ENCODE peak calls at places on chromosome 13, in nine cellular contexts. One of them, this sample, is unnamed.

GRCh38 chr13:110132178-110132975 is 174.6 kb downstream of the COL4A1 start:
- DNase-seq in CD4-positive, alpha-beta memory T cell: no peak
- DNase-seq in uterus: no peak
- DNase-seq in IMR-90: peak
- DNase-seq in AG04450: no peak
- DNase-seq in stomach: no peak
- DNase-seq in brain microvascular endothelial cell: no peak
- DNase-seq in tibial nerve: no peak
- DNase-seq in mesendoderm: no peak
- DNase-seq in this sample: no peak

GRCh38 chr13:35630551-35631275 is 154.2 kb upstream of the MAB21L1 start:
- DNase-seq in uterus: no peak
- DNase-seq in IMR-90: peak
- DNase-seq in tibial nerve: no peak
- DNase-seq in AG04450: peak
- DNase-seq in CD4-positive, alpha-beta memory T cell: no peak
- DNase-seq in mesendoderm: peak
- DNase-seq in stomach: no peak
- DNase-seq in brain microvascular endothelial cell: peak
- DNase-seq in this sample: peak

GRCh38 chr13:40961826-40962225 is 57.3 kb downstream of the ELF1 start:
- DNase-seq in brain microvascular endothelial cell: no peak
- DNase-seq in mesendoderm: no peak
- DNase-seq in AG04450: no peak
- DNase-seq in uterus: no peak
- DNase-seq in CD4-positive, alpha-beta memory T cell: no peak
- DNase-seq in IMR-90: no peak
- DNase-seq in tibial nerve: no peak
- DNase-seq in stomach: no peak
- DNase-seq in this sample: no peak

GRCh38 chr13:113785051-113786010 is 26.3 kb downstream of the TMEM255B start:
- DNase-seq in tibial nerve: no peak
- DNase-seq in mesendoderm: no peak
- DNase-seq in stomach: no peak
- DNase-seq in IMR-90: peak
- DNase-seq in AG04450: peak
- DNase-seq in brain microvascular endothelial cell: peak
- DNase-seq in CD4-positive, alpha-beta memory T cell: no peak
- DNase-seq in uterus: no peak
- DNase-seq in this sample: no peak

GRCh38 chr13:105144936-105145335 is 1390.5 kb downstream of the EFNB2 start:
- DNase-seq in mesendoderm: no peak
- DNase-seq in AG04450: no peak
- DNase-seq in stomach: no peak
- DNase-seq in uterus: no peak
- DNase-seq in IMR-90: no peak
- DNase-seq in brain microvascular endothelial cell: no peak
- DNase-seq in CD4-positive, alpha-beta memory T cell: no peak
- DNase-seq in tibial nerve: no peak
- DNase-seq in this sample: no peak

GRCh38 chr13:19861762-19862161 is 1.7 kb downstream of the ZMYM5 start:
- DNase-seq in uterus: no peak
- DNase-seq in CD4-positive, alpha-beta memory T cell: no peak
- DNase-seq in AG04450: no peak
- DNase-seq in tibial nerve: no peak
- DNase-seq in mesendoderm: no peak
- DNase-seq in IMR-90: no peak
- DNase-seq in stomach: no peak
- DNase-seq in brain microvascular endothelial cell: no peak
- DNase-seq in this sample: no peak

GRCh38 chr13:28324181-28324789 is 170.6 kb downstream of the FLT1 start:
- DNase-seq in stomach: peak
- DNase-seq in uterus: peak
- DNase-seq in brain microvascular endothelial cell: peak
- DNase-seq in tibial nerve: no peak
- DNase-seq in mesendoderm: peak
- DNase-seq in AG04450: no peak
- DNase-seq in CD4-positive, alpha-beta memory T cell: peak
- DNase-seq in IMR-90: peak
- DNase-seq in this sample: peak

GRCh38 chr13:52371736-52372247 is 34.2 kb downstream of the THSD1 start:
- DNase-seq in IMR-90: peak
- DNase-seq in CD4-positive, alpha-beta memory T cell: no peak
- DNase-seq in mesendoderm: peak
- DNase-seq in AG04450: no peak
- DNase-seq in brain microvascular endothelial cell: peak
- DNase-seq in stomach: no peak
- DNase-seq in uterus: no peak
- DNase-seq in tibial nerve: no peak
- DNase-seq in this sample: no peak

GRCh38 chr13:32663660-32664059 is 77.4 kb downstream of the PDS5B start:
- DNase-seq in brain microvascular endothelial cell: no peak
- DNase-seq in uterus: no peak
- DNase-seq in AG04450: no peak
- DNase-seq in IMR-90: no peak
- DNase-seq in tibial nerve: no peak
- DNase-seq in mesendoderm: no peak
- DNase-seq in CD4-positive, alpha-beta memory T cell: no peak
- DNase-seq in stomach: no peak
- DNase-seq in this sample: no peak

GRCh38 chr13:75757336-75757735 is 121.2 kb downstream of the LMO7 start:
- DNase-seq in mesendoderm: no peak
- DNase-seq in CD4-positive, alpha-beta memory T cell: no peak
- DNase-seq in AG04450: no peak
- DNase-seq in tibial nerve: no peak
- DNase-seq in brain microvascular endothelial cell: no peak
- DNase-seq in IMR-90: no peak
- DNase-seq in stomach: no peak
- DNase-seq in uterus: no peak
- DNase-seq in this sample: no peak

GRCh38 chr13:75762066-75762937 is 126.2 kb downstream of the LMO7 start:
- DNase-seq in IMR-90: peak
- DNase-seq in stomach: peak
- DNase-seq in tibial nerve: no peak
- DNase-seq in brain microvascular endothelial cell: no peak
- DNase-seq in mesendoderm: no peak
- DNase-seq in uterus: no peak
- DNase-seq in CD4-positive, alpha-beta memory T cell: peak
- DNase-seq in AG04450: no peak
- DNase-seq in this sample: peak

GRCh38 chr13:75761373-75761772 is 125.2 kb downstream of the LMO7 start:
- DNase-seq in mesendoderm: no peak
- DNase-seq in AG04450: no peak
- DNase-seq in CD4-positive, alpha-beta memory T cell: no peak
- DNase-seq in uterus: no peak
- DNase-seq in stomach: no peak
- DNase-seq in brain microvascular endothelial cell: no peak
- DNase-seq in IMR-90: no peak
- DNase-seq in tibial nerve: no peak
- DNase-seq in this sample: no peak

GRCh38 chr13:75760182-75760981 is 124.3 kb downstream of the LMO7 start:
- DNase-seq in AG04450: no peak
- DNase-seq in CD4-positive, alpha-beta memory T cell: peak
- DNase-seq in tibial nerve: no peak
- DNase-seq in mesendoderm: no peak
- DNase-seq in brain microvascular endothelial cell: no peak
- DNase-seq in stomach: peak
- DNase-seq in IMR-90: peak
- DNase-seq in uterus: no peak
- DNase-seq in this sample: peak

DNA sequence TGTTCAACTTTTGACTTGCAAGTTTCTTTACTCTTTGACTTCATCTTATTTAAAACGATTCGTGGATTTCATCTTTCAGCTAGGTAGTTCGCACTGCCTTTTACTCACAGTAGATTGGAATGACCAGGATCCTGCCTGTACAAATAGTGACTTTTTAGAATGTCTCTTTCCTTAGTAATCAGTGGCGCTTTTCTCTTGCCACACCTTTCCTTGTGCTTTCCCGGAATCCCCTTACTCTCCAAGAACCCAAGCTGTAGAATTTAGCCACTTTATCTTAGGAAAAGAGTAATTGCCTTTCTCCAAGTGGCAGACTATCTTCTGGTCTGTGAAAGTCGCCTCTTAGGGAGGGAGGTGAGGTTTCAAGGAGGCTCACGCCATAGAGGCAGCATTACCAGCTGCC is 123.4 kb downstream of the LMO7 start:
- DNase-seq in CD4-positive, alpha-beta memory T cell: no peak
- DNase-seq in stomach: no peak
- DNase-seq in IMR-90: no peak
- DNase-seq in mesendoderm: no peak
- DNase-seq in AG04450: no peak
- DNase-seq in tibial nerve: no peak
- DNase-seq in uterus: no peak
- DNase-seq in brain microvascular endothelial cell: no peak
- DNase-seq in this sample: no peak
- H3K27ac ChIP-seq in CD4-positive, alpha-beta memory T cell: no peak
- H3K27ac ChIP-seq in stomach: peak
- H3K27ac ChIP-seq in IMR-90: peak
- H3K27ac ChIP-seq in mesendoderm: no peak
- H3K27ac ChIP-seq in AG04450: no peak
- H3K27ac ChIP-seq in tibial nerve: peak
- H3K27ac ChIP-seq in uterus: no peak
- H3K27ac ChIP-seq in brain microvascular endothelial cell: no peak
- H3K27ac ChIP-seq in this sample: peak

GRCh38 chr13:75468602-75469001 is 13.4 kb downstream of the TBC1D4 start:
- DNase-seq in stomach: no peak
- DNase-seq in AG04450: no peak
- DNase-seq in IMR-90: no peak
- DNase-seq in brain microvascular endothelial cell: no peak
- DNase-seq in mesendoderm: no peak
- DNase-seq in CD4-positive, alpha-beta memory T cell: no peak
- DNase-seq in tibial nerve: no peak
- DNase-seq in uterus: no peak
- DNase-seq in this sample: no peak

GRCh38 chr13:75469087-75469486 is 12.9 kb downstream of the TBC1D4 start:
- DNase-seq in stomach: no peak
- DNase-seq in CD4-positive, alpha-beta memory T cell: no peak
- DNase-seq in brain microvascular endothelial cell: no peak
- DNase-seq in uterus: no peak
- DNase-seq in mesendoderm: peak
- DNase-seq in AG04450: no peak
- DNase-seq in IMR-90: no peak
- DNase-seq in tibial nerve: no peak
- DNase-seq in this sample: no peak

GRCh38 chr13:75470676-75471075 is 11.3 kb downstream of the TBC1D4 start:
- DNase-seq in mesendoderm: no peak
- DNase-seq in stomach: no peak
- DNase-seq in IMR-90: no peak
- DNase-seq in uterus: no peak
- DNase-seq in AG04450: no peak
- DNase-seq in CD4-positive, alpha-beta memory T cell: no peak
- DNase-seq in brain microvascular endothelial cell: no peak
- DNase-seq in tibial nerve: no peak
- DNase-seq in this sample: no peak

GRCh38 chr13:75467009-75467728 is 14.8 kb downstream of the TBC1D4 start:
- DNase-seq in stomach: no peak
- DNase-seq in uterus: no peak
- DNase-seq in mesendoderm: no peak
- DNase-seq in tibial nerve: no peak
- DNase-seq in IMR-90: no peak
- DNase-seq in AG04450: no peak
- DNase-seq in CD4-positive, alpha-beta memory T cell: no peak
- DNase-seq in brain microvascular endothelial cell: no peak
- DNase-seq in this sample: no peak

DNA sequence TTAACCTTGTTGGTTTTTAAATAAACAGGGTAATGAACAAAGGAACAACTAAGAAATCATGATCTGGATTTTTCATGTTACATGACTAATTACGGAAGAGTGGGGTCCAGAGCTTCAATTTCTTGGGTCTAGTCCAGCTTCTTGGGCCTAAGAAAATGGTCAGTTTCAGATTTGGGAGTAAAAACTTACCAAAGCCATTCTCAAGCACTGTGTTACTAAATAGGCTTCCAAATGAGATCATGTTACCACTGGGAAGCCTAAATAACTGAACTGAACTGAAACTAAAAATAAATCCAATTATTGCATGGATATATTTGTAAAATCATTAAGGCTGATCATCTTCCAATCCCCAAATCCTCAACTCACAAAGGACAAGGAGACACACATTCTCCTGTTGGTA is 13.9 kb downstream of the TBC1D4 start:
- DNase-seq in stomach: no peak
- DNase-seq in IMR-90: peak
- DNase-seq in uterus: no peak
- DNase-seq in CD4-positive, alpha-beta memory T cell: no peak
- DNase-seq in AG04450: no peak
- DNase-seq in tibial nerve: no peak
- DNase-seq in mesendoderm: no peak
- DNase-seq in brain microvascular endothelial cell: no peak
- DNase-seq in this sample: no peak
- H3K27ac ChIP-seq in stomach: peak
- H3K27ac ChIP-seq in IMR-90: no peak
- H3K27ac ChIP-seq in uterus: peak
- H3K27ac ChIP-seq in CD4-positive, alpha-beta memory T cell: no peak
- H3K27ac ChIP-seq in AG04450: no peak
- H3K27ac ChIP-seq in tibial nerve: no peak
- H3K27ac ChIP-seq in mesendoderm: no peak
- H3K27ac ChIP-seq in brain microvascular endothelial cell: no peak
- H3K27ac ChIP-seq in this sample: no peak

GRCh38 chr13:98581377-98581776 is 4.5 kb upstream of the STK24 start:
- DNase-seq in tibial nerve: no peak
- DNase-seq in uterus: no peak
- DNase-seq in stomach: no peak
- DNase-seq in AG04450: no peak
- DNase-seq in CD4-positive, alpha-beta memory T cell: no peak
- DNase-seq in IMR-90: no peak
- DNase-seq in mesendoderm: no peak
- DNase-seq in brain microvascular endothelial cell: no peak
- DNase-seq in this sample: no peak
- H3K27ac ChIP-seq in tibial nerve: no peak
- H3K27ac ChIP-seq in uterus: peak
- H3K27ac ChIP-seq in stomach: peak
- H3K27ac ChIP-seq in AG04450: no peak
- H3K27ac ChIP-seq in CD4-positive, alpha-beta memory T cell: no peak
- H3K27ac ChIP-seq in IMR-90: no peak
- H3K27ac ChIP-seq in mesendoderm: no peak
- H3K27ac ChIP-seq in brain microvascular endothelial cell: no peak
- H3K27ac ChIP-seq in this sample: no peak

GRCh38 chr13:97471721-97472120 is 37.8 kb downstream of the RAP2A start:
- DNase-seq in brain microvascular endothelial cell: no peak
- DNase-seq in tibial nerve: no peak
- DNase-seq in mesendoderm: no peak
- DNase-seq in AG04450: no peak
- DNase-seq in uterus: no peak
- DNase-seq in IMR-90: peak
- DNase-seq in CD4-positive, alpha-beta memory T cell: no peak
- DNase-seq in stomach: no peak
- DNase-seq in this sample: no peak

GRCh38 chr13:97468331-97468730 is 34.4 kb downstream of the RAP2A start:
- DNase-seq in mesendoderm: peak
- DNase-seq in AG04450: no peak
- DNase-seq in brain microvascular endothelial cell: no peak
- DNase-seq in uterus: no peak
- DNase-seq in IMR-90: peak
- DNase-seq in tibial nerve: no peak
- DNase-seq in CD4-positive, alpha-beta memory T cell: no peak
- DNase-seq in stomach: no peak
- DNase-seq in this sample: no peak

GRCh38 chr13:97460853-97461252 is 26.9 kb downstream of the RAP2A start:
- DNase-seq in CD4-positive, alpha-beta memory T cell: no peak
- DNase-seq in uterus: no peak
- DNase-seq in tibial nerve: no peak
- DNase-seq in AG04450: no peak
- DNase-seq in mesendoderm: no peak
- DNase-seq in brain microvascular endothelial cell: no peak
- DNase-seq in stomach: no peak
- DNase-seq in IMR-90: no peak
- DNase-seq in this sample: no peak

GRCh38 chr13:97466782-97467181 is 32.8 kb downstream of the RAP2A start:
- DNase-seq in tibial nerve: no peak
- DNase-seq in mesendoderm: no peak
- DNase-seq in brain microvascular endothelial cell: no peak
- DNase-seq in IMR-90: no peak
- DNase-seq in uterus: no peak
- DNase-seq in AG04450: no peak
- DNase-seq in stomach: no peak
- DNase-seq in CD4-positive, alpha-beta memory T cell: no peak
- DNase-seq in this sample: peak
- H3K27ac ChIP-seq in tibial nerve: no peak
- H3K27ac ChIP-seq in mesendoderm: no peak
- H3K27ac ChIP-seq in brain microvascular endothelial cell: no peak
- H3K27ac ChIP-seq in IMR-90: no peak
- H3K27ac ChIP-seq in uterus: no peak
- H3K27ac ChIP-seq in AG04450: no peak
- H3K27ac ChIP-seq in stomach: no peak
- H3K27ac ChIP-seq in CD4-positive, alpha-beta memory T cell: no peak
- H3K27ac ChIP-seq in this sample: no peak

This sample was measured in small intestine.